ENCODE peak calls at places on chromosomes 1 and 21, in five cellular contexts. X is OCI-M1, N is OCI-LY7, P is transverse colon, A is GM04503. E is an unnamed sample.

GRCh38 chr21:17467392-17467791 is 45.5 kb upstream of the CXADR start:
- DNase-seq in A (no peak), P (no peak), N (no peak), X (no peak), E (no peak)

GRCh38 chr1:101050869-101051268 is 25.3 kb upstream of the DPH5 start:
- DNase-seq in X (peak), P (no peak), A (no peak), N (no peak), E (peak)

GRCh38 chr1:84698718-84699117 is 8.5 kb upstream of the SSX2IP start:
- DNase-seq in X (peak), A (peak), N (no peak), P (no peak), E (peak)

GRCh38 chr1:44628962-44629756 is 45.1 kb downstream of the TMEM53 start:
- DNase-seq in N (no peak), A (peak), X (no peak), P (no peak), E (no peak)

GRCh38 chr1:89609781-89610456 is 23.0 kb upstream of the LRRC8C start:
- DNase-seq in X (no peak), P (no peak), N (no peak), A (no peak), E (no peak)

GRCh38 chr1:195376190-195376589 is 1232.0 kb downstream of the KCNT2 start:
- DNase-seq in N (peak), A (no peak), X (peak), P (no peak), E (peak)

GRCh38 chr1:43239484-43239883 is 30.3 kb upstream of the TMEM125 start:
- DNase-seq in A (no peak), N (peak), P (no peak), X (peak), E (no peak)

GRCh38 chr1:215146252-215146975 is 63.9 kb downstream of the KCNK2 start:
- DNase-seq in P (peak), N (no peak), X (peak), A (no peak), E (peak)

GRCh38 chr1:165623624-165624023 is 7.4 kb upstream of the MGST3 start:
- DNase-seq in N (no peak), A (no peak), P (no peak), X (no peak), E (no peak)

GRCh38 chr1:67675800-67676199 is 9.2 kb upstream of the GADD45A start:
- DNase-seq in P (no peak), A (no peak), N (peak), X (no peak), E (no peak)

GRCh38 chr1:56189946-56190920 is 389.1 kb downstream of the PLPP3 start:
- DNase-seq in A (no peak), N (peak), P (no peak), X (peak), E (peak)

GRCh38 chr1:156461781-156462647 is 38.6 kb downstream of the MEF2D start:
- DNase-seq in X (no peak), P (peak), A (no peak), N (no peak), E (peak)

GRCh38 chr1:113320272-113320671 is 70.0 kb upstream of the MAGI3 start:
- DNase-seq in X (no peak), A (no peak), N (no peak), P (no peak), E (no peak)

GRCh38 chr1:221548942-221549341 is 192.9 kb downstream of the DUSP10 start:
- DNase-seq in N (no peak), X (no peak), P (no peak), A (no peak), E (no peak)

GRCh38 chr1:154334647-154335350 is 9.5 kb downstream of the ATP8B2 start:
- DNase-seq in X (peak), N (peak), A (no peak), P (peak), E (peak)

GRCh38 chr1:246647113-246647512 is 77.1 kb upstream of the SCCPDH start:
- DNase-seq in N (no peak), A (no peak), X (no peak), P (peak), E (peak)

GRCh38 chr21:29534448-29534847 is 235.7 kb downstream of the BACH1 start:
- DNase-seq in P (no peak), A (no peak), X (no peak), N (no peak), E (no peak)

GRCh38 chr1:90925928-90926869 is 95.6 kb downstream of the ZNF644 start:
- DNase-seq in P (no peak), A (peak), X (peak), N (no peak), E (peak)

GRCh38 chr1:35577071-35577998 is 4.2 kb downstream of the TFAP2E start:
- DNase-seq in X (no peak), N (peak), A (no peak), P (peak), E (peak)

GRCh38 chr1:234599617-234600417 is 10.2 kb downstream of the IRF2BP2 start:
- DNase-seq in P (peak), A (no peak), X (peak), N (peak), E (peak)

GRCh38 chr1:164644268-164644667 is 85.3 kb downstream of the PBX1 start:
- DNase-seq in P (no peak), X (no peak), A (no peak), N (no peak), E (no peak)

GRCh38 chr1:44515416-44515815 is 110.4 kb downstream of the RNF220 start:
- DNase-seq in N (no peak), A (no peak), X (no peak), P (no peak), E (no peak)

GRCh38 chr1:157994081-157994581 is 686 bp downstream of the KIRREL1 start:
- DNase-seq in X (no peak), A (no peak), P (no peak), N (no peak), E (no peak)

GRCh38 chr1:36248250-36248894 is 24.1 kb downstream of the THRAP3 start:
- DNase-seq in A (peak), X (peak), P (peak), N (no peak), E (peak)

GRCh38 chr1:172909606-172910326 is 141.0 kb downstream of the TNFSF18 start:
- DNase-seq in N (no peak), A (peak), P (no peak), X (no peak), E (no peak)

GRCh38 chr1:47713333-47713953 is 275.6 kb downstream of the FOXD2 start:
- DNase-seq in X (no peak), A (no peak), N (no peak), P (no peak), E (no peak)

GRCh38 chr1:108653431-108654105 is 7.3 kb downstream of the HENMT1 start:
- DNase-seq in N (no peak), A (no peak), X (no peak), P (no peak), E (no peak)

GRCh38 chr1:41046347-41046775 is 24.8 kb upstream of the SLFNL1 start:
- DNase-seq in N (no peak), X (no peak), A (no peak), P (peak), E (no peak)

GRCh38 chr1:53462213-53462612 is 3.0 kb downstream of the DMRTB1 start:
- DNase-seq in P (no peak), X (no peak), N (no peak), A (no peak), E (no peak)

GRCh38 chr1:117093091-117093534 is 28.4 kb downstream of the TRIM45 start:
- DNase-seq in N (no peak), P (peak), X (no peak), A (peak), E (no peak)

GRCh38 chr1:24442764-24443163 is 27.2 kb downstream of the NIPAL3 start:
- DNase-seq in A (no peak), X (no peak), N (no peak), P (no peak), E (no peak)

GRCh38 chr1:192453360-192454045 is 122.1 kb upstream of the RGS1 start:
- DNase-seq in P (no peak), X (no peak), A (no peak), N (no peak), E (no peak)

GRCh38 chr1:22447581-22448215 is 4.0 kb upstream of the ZBTB40 start:
- DNase-seq in X (no peak), P (no peak), N (no peak), A (peak), E (no peak)

GRCh38 chr1:205458777-205459566 is 3.1 kb upstream of the BLACAT1 start:
- DNase-seq in N (peak), P (no peak), A (no peak), X (peak), E (peak)

GRCh38 chr1:3657578-3658230 is 5.4 kb downstream of the TP73 start:
- DNase-seq in P (no peak), X (no peak), A (no peak), N (no peak), E (no peak)

GRCh38 chr1:227903061-227903521 is 44.6 kb downstream of the WNT9A start:
- DNase-seq in P (no peak), A (no peak), N (no peak), X (no peak), E (no peak)

GRCh38 chr1:29426701-29427279 is 190.5 kb downstream of the PTPRU start:
- DNase-seq in N (no peak), P (no peak), X (no peak), A (no peak), E (no peak)

GRCh38 chr1:44806025-44806703 is 987 bp downstream of the DYNLT4 start:
- DNase-seq in X (no peak), A (no peak), N (no peak), P (peak), E (no peak)

E was measured in erythroblast.